ENCODE peak calls at places on chromosome 13, in eight cellular contexts. X is neural progenitor cell, E is hepatocyte, M is PC-3, O is SK-N-SH, H is HCT116, P is MM.1S, Z is GM23338. S is an unnamed sample.
A peak's percentile ranks its signal among the peaks of the same experiment; 100 is the strongest.

GRCh38 chr13:85373322-85373721 is 425.9 kb downstream of the SLITRK6 start:
- DNase-seq in X (no peak), E (no peak), M (peak; percentile 36), O (no peak), H (no peak), P (no peak), Z (no peak), S (no peak)

GRCh38 chr13:91123456-91124127 is 223.9 kb upstream of the MIR17HG start:
- DNase-seq in X (no peak), E (no peak), M (no peak), O (no peak), H (no peak), P (no peak), Z (peak; percentile 67), S (no peak)

GRCh38 chr13:99067160-99067985 is 89.5 kb upstream of the DOCK9 start:
- DNase-seq in X (no peak), E (peak; percentile 17), M (peak; percentile 87), O (no peak), H (peak; percentile 70), P (no peak), Z (no peak), S (peak; percentile 84)

GRCh38 chr13:99288069-99288468 is 19.1 kb downstream of the GPR183 start:
- DNase-seq in X (no peak), E (no peak), M (no peak), O (no peak), H (no peak), P (no peak), Z (no peak), S (no peak)

GRCh38 chr13:38624822-38625221 is 62.1 kb upstream of the FREM2 start:
- DNase-seq in X (no peak), E (no peak), M (no peak), O (no peak), H (no peak), P (no peak), Z (peak; percentile 93), S (no peak)

GRCh38 chr13:110506859-110507566 is 54.5 kb downstream of the RAB20 start:
- DNase-seq in X (no peak), E (peak; percentile 82), M (peak; percentile 56), O (no peak), H (no peak), P (no peak), Z (no peak), S (no peak)

GRCh38 chr13:23817833-23818232 is 71.4 kb downstream of the MIPEP start:
- DNase-seq in X (no peak), E (no peak), M (no peak), O (no peak), H (no peak), P (no peak), Z (no peak), S (no peak)

GRCh38 chr13:93169980-93170379 is 56.6 kb upstream of the GPC6 start:
- DNase-seq in X (no peak), E (peak; percentile 37), M (peak; percentile 86), O (no peak), H (no peak), P (no peak), Z (no peak), S (peak; percentile 89)

GRCh38 chr13:112245959-112246358 is 130.2 kb upstream of the SPACA7 start:
- DNase-seq in X (no peak), E (no peak), M (no peak), O (no peak), H (no peak), P (no peak), Z (no peak), S (no peak)

GRCh38 chr13:93977986-93978385 is 501.5 kb downstream of the DCT start:
- DNase-seq in X (no peak), E (no peak), M (no peak), O (no peak), H (no peak), P (no peak), Z (no peak), S (no peak)

GRCh38 chr13:26961890-26962615 is 201.5 kb upstream of the GPR12 start:
- DNase-seq in X (no peak), E (peak; percentile 83), M (no peak), O (no peak), H (no peak), P (no peak), Z (no peak), S (no peak)

GRCh38 chr13:97112451-97113152 is 109.5 kb upstream of the MBNL2 start:
- DNase-seq in X (no peak), E (no peak), M (no peak), O (no peak), H (no peak), P (no peak), Z (no peak), S (no peak)

GRCh38 chr13:24167666-24168391 is 7.3 kb downstream of the SPATA13 start:
- DNase-seq in X (no peak), E (no peak), M (no peak), O (no peak), H (no peak), P (no peak), Z (no peak), S (peak; percentile 48)

GRCh38 chr13:107835339-107836018 is 379.9 kb downstream of the LIG4 start:
- DNase-seq in X (no peak), E (no peak), M (peak; percentile 92), O (no peak), H (no peak), P (no peak), Z (no peak), S (peak; percentile 92)

GRCh38 chr13:88303157-88303556 is 632.0 kb downstream of the SLITRK5 start:
- DNase-seq in X (no peak), E (no peak), M (no peak), O (no peak), H (no peak), P (no peak), Z (no peak), S (no peak)

GRCh38 chr13:108897955-108898354 is 268.5 kb downstream of the MYO16 start:
- DNase-seq in X (no peak), E (no peak), M (peak; percentile 43), O (no peak), H (no peak), P (no peak), Z (no peak), S (peak; percentile 9)
- H3K27ac ChIP-seq in X (no peak overlapping the region), E (no peak overlapping the region), M (no peak overlapping the region), O (no peak overlapping the region), H (no peak overlapping the region), P (no peak overlapping the region), Z (no peak overlapping the region), S (no peak overlapping the region)

DNA sequence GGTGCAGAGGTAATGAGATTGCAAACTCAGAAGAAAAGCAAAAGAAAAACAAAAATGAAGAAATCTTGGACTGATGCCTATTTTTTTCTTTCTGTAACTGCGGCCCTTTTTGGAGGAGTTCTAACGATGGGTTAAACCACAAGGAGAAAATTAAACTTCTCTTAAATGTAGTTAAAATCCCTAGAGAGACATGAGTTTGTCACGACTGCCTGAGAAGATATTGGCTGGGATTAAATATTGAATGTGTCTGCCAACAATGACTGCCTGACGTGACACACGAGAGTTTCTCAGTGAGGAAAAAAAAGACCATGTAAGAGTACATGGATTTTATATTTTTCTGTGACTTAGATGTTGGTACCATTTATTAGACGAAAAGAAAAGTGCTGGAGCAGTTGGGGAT is 1013.4 kb downstream of the PCDH9 start:
- DNase-seq in X (no peak), E (no peak), M (no peak), O (no peak), H (no peak), P (no peak), Z (no peak), S (no peak)
- TF ChIP-seq EZH2phosphoT487 in X (no peak), E (no peak), M (no peak), O (no peak), H (no peak), P (no peak), Z (no peak), S (no peak)

GRCh38 chr13:66831317-66831716 is 398.8 kb downstream of the PCDH9 start:
- DNase-seq in X (no peak), E (no peak), M (no peak), O (no peak), H (no peak), P (peak; percentile 14), Z (no peak), S (no peak)
- H3K27ac ChIP-seq in X (no peak overlapping the region), E (no peak overlapping the region), M (no peak overlapping the region), O (no peak overlapping the region), H (no peak overlapping the region), P (peak overlapping the region; percentile 23), Z (no peak overlapping the region), S (no peak overlapping the region)

GRCh38 chr13:21061077-21061945 is at the start of gene LATS2:
- DNase-seq in X (peak; percentile 98), E (peak; percentile 98), M (peak; percentile 94), O (peak; percentile 62), H (peak; percentile 82), P (peak; percentile 80), Z (peak; percentile 99), S (peak; percentile 99)
- TF ChIP-seq EZH2phosphoT487 in X (no peak), E (no peak), M (no peak), O (no peak), H (no peak), P (no peak), Z (no peak), S (no peak)

GRCh38 chr13:25466880-25467279 is 95.1 kb downstream of the ATP8A2 start:
- DNase-seq in X (no peak), E (no peak), M (no peak), O (no peak), H (no peak), P (no peak), Z (no peak), S (no peak)
- H3K27ac ChIP-seq in X (no peak overlapping the region), E (no peak overlapping the region), M (no peak overlapping the region), O (no peak overlapping the region), H (no peak overlapping the region), P (no peak overlapping the region), Z (no peak overlapping the region), S (no peak overlapping the region)

DNA sequence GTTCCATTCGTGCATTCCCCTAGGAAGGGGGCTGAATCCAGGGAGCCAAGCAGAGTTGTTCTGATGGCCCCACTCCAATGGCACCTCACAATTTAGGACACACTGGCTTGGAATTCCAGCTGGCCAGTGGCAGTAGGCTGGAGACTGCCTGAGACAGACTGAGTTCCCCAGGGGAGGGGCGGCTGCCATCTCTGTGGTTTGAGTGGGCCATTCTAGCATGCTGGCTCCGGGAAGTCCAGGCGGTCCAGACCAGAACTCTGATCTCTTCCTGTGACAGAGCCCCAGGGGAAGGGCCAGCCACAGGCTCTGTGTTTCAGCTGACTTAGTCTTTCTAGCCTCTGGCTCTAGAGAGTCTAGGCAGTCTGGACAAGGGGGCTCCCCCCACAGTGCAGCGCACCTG is 29.5 kb upstream of the SLC7A1 start:
- DNase-seq in X (no peak), E (no peak), M (no peak), O (no peak), H (no peak), P (no peak), Z (no peak), S (no peak)
- TF ChIP-seq EZH2phosphoT487 in X (no peak), E (no peak), M (no peak), O (no peak), H (no peak), P (no peak), Z (no peak), S (no peak)

GRCh38 chr13:50917572-50917971 is 8.0 kb downstream of the RNASEH2B start:
- DNase-seq in X (no peak), E (no peak), M (no peak), O (no peak), H (no peak), P (no peak), Z (no peak), S (peak; percentile 24)
- H3K27ac ChIP-seq in X (no peak overlapping the region), E (no peak overlapping the region), M (no peak overlapping the region), O (no peak overlapping the region), H (no peak overlapping the region), P (no peak overlapping the region), Z (no peak overlapping the region), S (no peak overlapping the region)